ENCODE peak calls at places on chromosome 6, in eight cellular contexts. K, V, D, W, J, C, E and I are unnamed samples.

GRCh38 chr6:101083533-101084172 is 202.5 kb upstream of the ASCC3 start:
- DNase-seq in K (peak; percentile 4), V (no peak), D (peak; percentile 95), W (peak; percentile 87), J (peak; percentile 3), C (peak; percentile 80), E (peak; percentile 57), I (peak; percentile 92)

GRCh38 chr6:155112757-155113156 is 117.6 kb downstream of the TIAM2 start:
- DNase-seq in K (no peak), V (no peak), D (no peak), W (no peak), J (no peak), C (no peak), E (no peak), I (no peak)

GRCh38 chr6:146775227-146775626 is 176.5 kb downstream of the ADGB start:
- DNase-seq in K (peak; percentile 11), V (no peak), D (peak; percentile 41), W (no peak), J (no peak), C (peak; percentile 16), E (peak; percentile 26), I (peak; percentile 11)

GRCh38 chr6:166907373-166907841 is 48.9 kb downstream of the RNASET2 start:
- DNase-seq in K (no peak), V (no peak), D (no peak), W (no peak), J (no peak), C (no peak), E (no peak), I (no peak)

GRCh38 chr6:29743025-29743424 is 19.8 kb downstream of the HLA-F start:
- DNase-seq in K (no peak), V (no peak), D (no peak), W (no peak), J (no peak), C (no peak), E (no peak), I (no peak)

GRCh38 chr6:23526519-23526918 is 599.5 kb upstream of the NRSN1 start:
- DNase-seq in K (peak; percentile 21), V (no peak), D (peak; percentile 9), W (no peak), J (no peak), C (no peak), E (no peak), I (peak; percentile 64)

GRCh38 chr6:33323623-33323948 is 6.0 kb upstream of the ZBTB22 start:
- DNase-seq in K (no peak), V (no peak), D (no peak), W (no peak), J (no peak), C (no peak), E (peak; percentile 43), I (no peak)

GRCh38 chr6:30207619-30208295 is 5.4 kb downstream of the TRIM26 start:
- DNase-seq in K (no peak), V (no peak), D (no peak), W (peak; percentile 19), J (peak; percentile 18), C (peak; percentile 49), E (no peak), I (no peak)

GRCh38 chr6:158762787-158763439 is 56.3 kb downstream of the EZR start:
- DNase-seq in K (no peak), V (no peak), D (no peak), W (peak; percentile 33), J (no peak), C (no peak), E (peak; percentile 20), I (no peak)

GRCh38 chr6:158569036-158569435 is 9.1 kb downstream of the TMEM181 start:
- DNase-seq in K (no peak), V (no peak), D (no peak), W (no peak), J (no peak), C (no peak), E (no peak), I (no peak)

GRCh38 chr6:44580901-44581300 is 193.4 kb downstream of the CDC5L start:
- DNase-seq in K (peak; percentile 57), V (no peak), D (no peak), W (no peak), J (no peak), C (peak; percentile 75), E (no peak), I (peak; percentile 8)

GRCh38 chr6:157478926-157479325 is 97.9 kb downstream of the ZDHHC14 start:
- DNase-seq in K (no peak), V (no peak), D (no peak), W (no peak), J (no peak), C (no peak), E (no peak), I (no peak)

GRCh38 chr6:157481189-157481864 is 100.3 kb downstream of the ZDHHC14 start:
- DNase-seq in K (no peak), V (no peak), D (no peak), W (no peak), J (no peak), C (no peak), E (no peak), I (no peak)

GRCh38 chr6:157481865-157482249 is 100.9 kb downstream of the ZDHHC14 start:
- DNase-seq in K (no peak), V (no peak), D (no peak), W (no peak), J (no peak), C (no peak), E (no peak), I (no peak)

GRCh38 chr6:157476797-157477196 is 95.8 kb downstream of the ZDHHC14 start:
- DNase-seq in K (no peak), V (no peak), D (no peak), W (no peak), J (no peak), C (no peak), E (no peak), I (no peak)

DNA sequence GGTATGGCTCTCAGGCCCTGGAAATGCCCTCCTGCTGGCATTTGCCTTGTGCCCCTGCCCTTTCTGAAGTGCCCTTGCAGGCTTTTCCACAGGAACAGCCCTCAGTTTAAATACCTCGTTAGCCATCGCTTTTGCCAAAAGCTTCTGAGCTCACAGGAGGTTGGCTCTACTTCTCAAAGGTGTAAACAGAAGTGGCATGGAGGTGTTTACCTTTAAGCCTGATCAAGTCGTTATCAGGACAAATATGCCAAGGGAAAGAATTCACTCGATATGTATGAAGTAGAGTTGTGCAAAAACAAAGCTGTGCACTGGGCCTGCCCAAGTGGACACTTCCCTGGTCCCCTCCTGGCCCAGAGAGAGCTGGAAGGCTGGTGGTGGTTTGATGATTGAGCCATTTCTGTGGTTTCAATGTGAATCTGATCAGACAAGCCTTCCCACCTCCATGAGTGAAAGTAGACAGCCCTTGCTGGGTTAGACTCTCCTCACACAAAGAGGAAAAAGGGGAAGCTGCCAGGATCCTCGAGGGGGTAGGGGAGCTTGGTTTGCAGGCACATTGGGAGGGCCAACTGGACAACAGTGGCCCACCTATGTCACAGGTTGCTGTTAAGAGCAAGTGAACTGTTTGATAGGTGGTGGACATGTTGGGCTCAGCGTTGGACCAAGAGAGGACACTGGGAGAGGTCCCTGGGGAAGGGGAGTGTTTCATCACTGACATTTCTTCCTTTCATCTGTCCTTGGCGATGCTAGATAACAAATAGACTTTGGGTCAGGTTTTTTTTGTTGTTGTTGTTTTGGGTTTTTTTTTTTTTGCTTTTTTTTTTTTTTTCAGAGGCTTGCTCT is 98.7 kb downstream of the ZDHHC14 start:
- DNase-seq in K (no peak), V (no peak), D (no peak), W (no peak), J (no peak), C (no peak), E (no peak), I (no peak)
- H3K4me2 ChIP-seq in K (no peak overlapping the region), V (no peak overlapping the region), D (no peak overlapping the region), W (no peak overlapping the region), J (no peak overlapping the region), C (no peak overlapping the region), E (no peak overlapping the region), I (no peak overlapping the region)

GRCh38 chr6:90374201-90374600 is 77.6 kb upstream of the BACH2 start:
- DNase-seq in K (no peak), V (no peak), D (no peak), W (no peak), J (no peak), C (no peak), E (no peak), I (no peak)
- H2AFZ ChIP-seq in K (no peak overlapping the region), V (no peak overlapping the region), D (no peak overlapping the region), W (no peak overlapping the region), J (no peak overlapping the region), C (no peak overlapping the region), E (no peak overlapping the region), I (no peak overlapping the region)

DNA sequence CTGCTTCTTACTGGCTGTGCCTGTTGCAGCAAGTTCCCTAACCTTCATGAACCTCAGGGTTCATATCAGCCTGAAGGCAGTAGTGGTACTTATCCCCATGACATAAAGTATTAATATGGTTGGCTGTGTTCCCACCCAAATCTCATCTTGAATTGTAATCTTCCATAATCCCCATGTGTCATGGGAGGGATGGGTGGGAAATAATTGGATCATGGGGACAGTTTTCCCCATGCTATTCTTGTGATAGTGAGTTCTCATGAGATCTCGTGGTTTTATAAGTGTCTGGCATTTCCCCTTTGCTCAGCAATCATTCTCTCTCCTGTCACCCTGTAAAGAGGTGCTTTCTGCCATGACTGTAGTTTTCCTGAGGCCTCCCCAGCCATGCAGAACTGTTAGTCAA is 61.8 kb downstream of the FAM229B start:
- DNase-seq in K (no peak), V (no peak), D (peak; percentile 79), W (peak; percentile 15), J (no peak), C (no peak), E (no peak), I (no peak)
- H3K4me2 ChIP-seq in K (no peak overlapping the region), V (no peak overlapping the region), D (no peak overlapping the region), W (no peak overlapping the region), J (no peak overlapping the region), C (peak overlapping the region; percentile 0), E (no peak overlapping the region), I (no peak overlapping the region)

GRCh38 chr6:73769976-73770375 is 74.0 kb downstream of the CD109 start:
- DNase-seq in K (no peak), V (no peak), D (no peak), W (no peak), J (no peak), C (no peak), E (no peak), I (no peak)

GRCh38 chr6:73768630-73769029 is 72.6 kb downstream of the CD109 start:
- DNase-seq in K (no peak), V (no peak), D (no peak), W (no peak), J (peak; percentile 6), C (no peak), E (no peak), I (no peak)

GRCh38 chr6:73766040-73766439 is 70.0 kb downstream of the CD109 start:
- DNase-seq in K (no peak), V (no peak), D (no peak), W (no peak), J (no peak), C (no peak), E (no peak), I (no peak)
- H2AFZ ChIP-seq in K (no peak overlapping the region), V (no peak overlapping the region), D (no peak overlapping the region), W (no peak overlapping the region), J (no peak overlapping the region), C (no peak overlapping the region), E (no peak overlapping the region), I (no peak overlapping the region)

DNA sequence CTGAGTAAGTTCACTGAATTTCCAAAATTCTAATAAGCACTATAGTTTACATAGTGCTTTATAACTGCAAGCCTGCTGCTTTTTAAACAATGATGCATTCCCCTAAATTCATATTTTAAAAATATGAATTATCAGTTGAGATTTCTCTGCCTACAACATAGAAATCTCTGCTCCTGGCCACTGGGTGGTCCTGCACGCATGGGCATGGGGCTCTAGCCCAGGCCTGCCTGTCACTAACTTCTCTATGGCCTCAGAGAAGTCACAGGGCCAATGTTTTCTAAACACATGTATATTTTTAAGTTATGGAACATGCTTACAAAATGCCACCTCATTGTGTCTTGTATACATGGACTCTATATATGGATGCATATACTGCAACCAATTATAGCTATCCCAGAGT is 211.0 kb downstream of the FOXC1 start:
- DNase-seq in K (no peak), V (no peak), D (no peak), W (no peak), J (no peak), C (peak; percentile 14), E (no peak), I (no peak)
- H3K4me2 ChIP-seq in K (peak overlapping the region; percentile 5), V (no peak overlapping the region), D (no peak overlapping the region), W (no peak overlapping the region), J (no peak overlapping the region), C (peak overlapping the region; percentile 77), E (no peak overlapping the region), I (no peak overlapping the region)